ENCODE peak calls at places on chromosome 6, in four cellular contexts. U, I, K and O are unnamed samples.

GRCh38 chr6:157014871-157015270 is 237.7 kb downstream of the ARID1B start:
- DNase-seq in U (no peak), I (no peak), K (no peak), O (no peak)

GRCh38 chr6:100948381-100949133 is 67.4 kb upstream of the ASCC3 start:
- DNase-seq in U (no peak), I (no peak), K (no peak), O (no peak)

GRCh38 chr6:44704240-44705150 is 317.0 kb downstream of the CDC5L start:
- DNase-seq in U (no peak), I (peak; percentile 71), K (no peak), O (no peak)

GRCh38 chr6:147643341-147644200 is 135.1 kb downstream of the SAMD5 start:
- DNase-seq in U (no peak), I (no peak), K (no peak), O (no peak)

GRCh38 chr6:21594427-21595264 is 1.1 kb downstream of the SOX4 start:
- DNase-seq in U (no peak), I (no peak), K (no peak), O (no peak)

GRCh38 chr6:168091381-168092264 is 12.6 kb upstream of the FRMD1 start:
- DNase-seq in U (no peak), I (no peak), K (no peak), O (no peak)

GRCh38 chr6:4987427-4987826 is 16.4 kb downstream of the RPP40 start:
- DNase-seq in U (no peak), I (no peak), K (no peak), O (no peak)

GRCh38 chr6:130453230-130453629 is 87.4 kb downstream of the TMEM200A start:
- DNase-seq in U (no peak), I (no peak), K (no peak), O (no peak)

GRCh38 chr6:41502607-41503434 is 43.4 kb upstream of the FOXP4 start:
- DNase-seq in U (peak; percentile 49), I (no peak), K (no peak), O (no peak)

GRCh38 chr6:169428532-169428931 is 174.9 kb upstream of the THBS2 start:
- DNase-seq in U (no peak), I (no peak), K (no peak), O (no peak)

GRCh38 chr6:23841116-23841515 is 284.9 kb upstream of the NRSN1 start:
- DNase-seq in U (no peak), I (no peak), K (no peak), O (no peak)

GRCh38 chr6:39416728-39417127 is 94.2 kb upstream of the KCNK16 start:
- DNase-seq in U (no peak), I (no peak), K (no peak), O (peak; percentile 49)

GRCh38 chr6:47769951-47770350 is 11.9 kb upstream of the OPN5 start:
- DNase-seq in U (no peak), I (no peak), K (no peak), O (no peak)

GRCh38 chr6:125854355-125854754 is 63.6 kb downstream of the NCOA7 start:
- DNase-seq in U (no peak), I (no peak), K (no peak), O (no peak)

GRCh38 chr6:100657678-100658330 is 193.1 kb upstream of the SIM1 start:
- DNase-seq in U (no peak), I (no peak), K (no peak), O (no peak)

GRCh38 chr6:37024665-37025337 is 19.3 kb downstream of the FGD2 start:
- DNase-seq in U (no peak), I (no peak), K (peak; percentile 70), O (no peak)

GRCh38 chr6:167118839-167119238 is 4.1 kb upstream of the CCR6 start:
- DNase-seq in U (no peak), I (no peak), K (no peak), O (no peak)

GRCh38 chr6:144334150-144334708 is 49.1 kb downstream of the UTRN start:
- DNase-seq in U (no peak), I (no peak), K (no peak), O (no peak)

GRCh38 chr6:155201461-155202226 is 62.2 kb upstream of the CLDN20 start:
- DNase-seq in U (no peak), I (no peak), K (peak; percentile 28), O (no peak)

GRCh38 chr6:4664117-4664626 is 112.0 kb upstream of the CDYL start:
- DNase-seq in U (peak; percentile 45), I (no peak), K (no peak), O (no peak)

GRCh38 chr6:87789900-87790290 is 87.9 kb upstream of the AKIRIN2 start:
- DNase-seq in U (no peak), I (no peak), K (no peak), O (no peak)

GRCh38 chr6:135514706-135515105 is 17.2 kb upstream of the AHI1 start:
- DNase-seq in U (no peak), I (no peak), K (no peak), O (no peak)

GRCh38 chr6:94862116-94862515 is 715.2 kb upstream of the MANEA start:
- DNase-seq in U (no peak), I (no peak), K (no peak), O (no peak)

GRCh38 chr6:74113901-74114300 is 417.9 kb downstream of the CD109 start:
- DNase-seq in U (no peak), I (no peak), K (no peak), O (no peak)

GRCh38 chr6:33299237-33299944 is 649 bp upstream of the RGL2 start:
- DNase-seq in U (peak; percentile 90), I (peak; percentile 69), K (peak; percentile 80), O (no peak)

GRCh38 chr6:130517444-130517931 is 151.7 kb downstream of the TMEM200A start:
- DNase-seq in U (no peak), I (peak; percentile 76), K (peak; percentile 80), O (no peak)

GRCh38 chr6:153965996-153966395 is 73.0 kb upstream of the OPRM1 start:
- DNase-seq in U (no peak), I (no peak), K (no peak), O (no peak)

GRCh38 chr6:36780517-36781210 is 58.6 kb downstream of the CPNE5 start:
- DNase-seq in U (no peak), I (no peak), K (no peak), O (no peak)

GRCh38 chr6:122289721-122290501 is 109.5 kb upstream of the HSF2 start:
- DNase-seq in U (no peak), I (no peak), K (peak; percentile 13), O (peak; percentile 20)

GRCh38 chr6:2578729-2579128 is 172.0 kb downstream of the MYLK4 start:
- DNase-seq in U (no peak), I (no peak), K (no peak), O (no peak)

GRCh38 chr6:36769676-36770499 is 69.4 kb downstream of the CPNE5 start:
- DNase-seq in U (no peak), I (no peak), K (no peak), O (no peak)

GRCh38 chr6:135566311-135567068 is 69.0 kb upstream of the AHI1 start:
- DNase-seq in U (no peak), I (no peak), K (no peak), O (no peak)

GRCh38 chr6:155171109-155171746 is 92.6 kb upstream of the CLDN20 start:
- DNase-seq in U (peak; percentile 23), I (peak; percentile 79), K (peak; percentile 97), O (no peak)

GRCh38 chr6:99885051-99885450 is 109.0 kb downstream of the MCHR2 start:
- DNase-seq in U (no peak), I (no peak), K (no peak), O (no peak)

GRCh38 chr6:1285589-1286340 is 26.1 kb upstream of the FOXQ1 start:
- DNase-seq in U (no peak), I (no peak), K (no peak), O (no peak)

GRCh38 chr6:46657642-46658041 is 4.9 kb downstream of the SLC25A27 start:
- DNase-seq in U (no peak), I (no peak), K (no peak), O (no peak)

GRCh38 chr6:14983599-14984296 is 262.1 kb upstream of the JARID2 start:
- DNase-seq in U (no peak), I (no peak), K (no peak), O (no peak)

GRCh38 chr6:18343741-18344140 is 43.4 kb upstream of the RNF144B start:
- DNase-seq in U (no peak), I (no peak), K (no peak), O (no peak)

GRCh38 chr6:56537223-56537770 is 105.4 kb downstream of the DST start:
- DNase-seq in U (no peak), I (no peak), K (no peak), O (no peak)
- H3K4me1 ChIP-seq in U (peaks cover under 1% of the 10 kb centered on the region), I (peaks cover 13% of the 10 kb centered on the region), K (peaks cover 6% of the 10 kb centered on the region), O (no peaks in the 10 kb centered on the region)

GRCh38 chr6:82144007-82144851 is 103.3 kb downstream of the IBTK start:
- DNase-seq in U (no peak), I (peak; percentile 26), K (peak; percentile 75), O (no peak)
- TF ChIP-seq ZNF274 in U (no peak), I (no peak), K (no peak), O (no peak)

DNA sequence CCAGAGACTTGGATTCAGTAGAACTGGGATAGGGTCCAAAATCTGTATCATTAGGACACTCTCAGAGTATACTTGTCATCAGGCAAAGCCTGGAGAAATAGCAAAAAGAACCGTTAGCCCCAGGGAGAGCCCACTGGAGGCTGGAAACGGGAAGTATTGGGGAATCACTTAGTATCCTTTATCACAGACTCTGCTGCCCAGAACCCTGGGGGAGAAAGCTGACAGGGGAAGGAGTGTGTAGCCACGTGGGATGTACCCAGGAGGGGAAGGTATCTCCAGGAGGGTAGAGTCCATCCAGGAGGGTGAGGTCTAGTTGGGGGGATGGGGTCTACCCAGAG is 107.2 kb downstream of the LY86 start:
- DNase-seq in U (no peak), I (no peak), K (no peak), O (no peak)
- H3K4me1 ChIP-seq in U (peaks cover 34% of the 10 kb centered on the region), I (no peaks in the 10 kb centered on the region), K (peaks cover 42% of the 10 kb centered on the region), O (peaks cover 1% of the 10 kb centered on the region)

GRCh38 chr6:52664185-52664990 is 6.5 kb upstream of the TMEM14A start:
- DNase-seq in U (peak; percentile 91), I (peak; percentile 83), K (peak; percentile 93), O (peak; percentile 86)

GRCh38 chr6:52661551-52661950 is 9.4 kb upstream of the TMEM14A start:
- DNase-seq in U (no peak), I (no peak), K (no peak), O (no peak)

GRCh38 chr6:52662031-52662430 is 8.9 kb upstream of the TMEM14A start:
- DNase-seq in U (no peak), I (no peak), K (no peak), O (no peak)

GRCh38 chr6:52663935-52664184 is 7.1 kb upstream of the TMEM14A start:
- DNase-seq in U (no peak), I (no peak), K (no peak), O (no peak)

GRCh38 chr6:52663120-52663934 is 7.6 kb upstream of the TMEM14A start:
- DNase-seq in U (peak; percentile 61), I (peak; percentile 66), K (peak; percentile 59), O (peak; percentile 22)
- TF ChIP-seq ZNF274 in U (no peak), I (no peak), K (no peak), O (no peak)